ENCODE peak calls at places on chromosomes 16 and 17, in four cellular contexts. L is psoas muscle, E is spleen, K is body of pancreas. S is an unnamed sample.

GRCh38 chr17:9900744-9901143 is 4.3 kb downstream of the RCVRN start:
- DNase-seq in L (no peak), E (no peak), K (no peak), S (no peak)

GRCh38 chr17:2271985-2272702 is 31.4 kb downstream of the SMG6 start:
- DNase-seq in L (no peak), E (no peak), K (no peak), S (no peak)

GRCh38 chr17:77831497-77832179 is 126.9 kb upstream of the TNRC6C start:
- DNase-seq in L (no peak), E (peak; percentile 46), K (no peak), S (no peak)

GRCh38 chr16:361872-362701 is 8.3 kb downstream of the MRPL28 start:
- DNase-seq in L (peak; percentile 70), E (peak; percentile 92), K (peak; percentile 86), S (peak; percentile 70)

GRCh38 chr17:45722161-45722560 is 62.0 kb upstream of the CRHR1 start:
- DNase-seq in L (no peak), E (peak; percentile 24), K (peak; percentile 34), S (no peak)

GRCh38 chr16:85136705-85137322 is 24.5 kb upstream of the CIBAR2 start:
- DNase-seq in L (peak; percentile 67), E (no peak), K (peak; percentile 43), S (no peak)

GRCh38 chr17:66403846-66404597 is 101.6 kb downstream of the PRKCA start:
- DNase-seq in L (no peak), E (no peak), K (no peak), S (no peak)

GRCh38 chr16:85699628-85700027 is 10.9 kb upstream of the GINS2 start:
- DNase-seq in L (no peak), E (no peak), K (peak; percentile 31), S (no peak)

GRCh38 chr17:68260051-68260762 is 12.4 kb downstream of the AMZ2 start:
- DNase-seq in L (no peak), E (no peak), K (no peak), S (no peak)

GRCh38 chr16:85192736-85193493 is 80.6 kb upstream of the CIBAR2 start:
- DNase-seq in L (no peak), E (no peak), K (no peak), S (no peak)

GRCh38 chr17:10083864-10084263 is 114.5 kb downstream of the GAS7 start:
- DNase-seq in L (no peak), E (no peak), K (no peak), S (no peak)

GRCh38 chr17:21368545-21369246 is 7.5 kb upstream of the KCNJ12 start:
- DNase-seq in L (no peak), E (no peak), K (no peak), S (no peak)

GRCh38 chr16:48537909-48538745 is 71.9 kb downstream of the N4BP1 start:
- DNase-seq in L (peak; percentile 67), E (peak; percentile 77), K (no peak), S (no peak)

GRCh38 chr16:59635674-59636073 is 901.6 kb upstream of the GOT2 start:
- DNase-seq in L (no peak), E (no peak), K (no peak), S (no peak)

GRCh38 chr16:1596516-1596915 is 15.4 kb downstream of the IFT140 start:
- DNase-seq in L (no peak), E (no peak), K (no peak), S (no peak)

GRCh38 chr16:54407596-54407995 is 121.0 kb upstream of the IRX3 start:
- DNase-seq in L (no peak), E (no peak), K (no peak), S (no peak)

GRCh38 chr16:88769617-88770458 is 15.2 kb downstream of the PIEZO1 start:
- DNase-seq in L (no peak), E (no peak), K (peak; percentile 71), S (no peak)

GRCh38 chr16:12291989-12292759 is 315.6 kb downstream of the SNX29 start:
- DNase-seq in L (no peak), E (no peak), K (no peak), S (no peak)

GRCh38 chr16:67668495-67669157 is 2.0 kb downstream of the C16orf86 start:
- DNase-seq in L (no peak), E (no peak), K (no peak), S (peak; percentile 26)

GRCh38 chr16:9843424-9844013 is 338.7 kb downstream of the GRIN2A start:
- DNase-seq in L (no peak), E (no peak), K (no peak), S (no peak)

GRCh38 chr17:82149401-82150099 is 51.5 kb upstream of the FASN start:
- DNase-seq in L (no peak), E (no peak), K (no peak), S (no peak)

GRCh38 chr17:4365628-4366311 is 705 bp downstream of the UBE2G1 start:
- DNase-seq in L (peak; percentile 43), E (peak; percentile 92), K (peak; percentile 61), S (no peak)

GRCh38 chr16:31471875-31472558 is at the start of gene TGFB1I1:
- DNase-seq in L (peak; percentile 65), E (peak; percentile 78), K (no peak), S (no peak)

GRCh38 chr17:50668838-50669581 is 34.3 kb downstream of the ABCC3 start:
- DNase-seq in L (no peak), E (no peak), K (no peak), S (no peak)
- H3K27me3 ChIP-seq in L (no peaks in the 10 kb centered on the region), E (no peaks in the 10 kb centered on the region), K (no peaks in the 10 kb centered on the region), S (no peaks in the 10 kb centered on the region)

GRCh38 chr16:19703218-19703617 is 14.8 kb downstream of the KNOP1 start:
- DNase-seq in L (no peak), E (no peak), K (no peak), S (no peak)

GRCh38 chr16:19700319-19700781 is 17.7 kb downstream of the KNOP1 start:
- DNase-seq in L (no peak), E (peak; percentile 28), K (no peak), S (no peak)

GRCh38 chr16:19699472-19699871 is 18.6 kb downstream of the KNOP1 start:
- DNase-seq in L (no peak), E (peak; percentile 35), K (no peak), S (no peak)

GRCh38 chr16:19698480-19699465 is 19.3 kb downstream of the KNOP1 start:
- DNase-seq in L (no peak), E (no peak), K (no peak), S (no peak)

DNA sequence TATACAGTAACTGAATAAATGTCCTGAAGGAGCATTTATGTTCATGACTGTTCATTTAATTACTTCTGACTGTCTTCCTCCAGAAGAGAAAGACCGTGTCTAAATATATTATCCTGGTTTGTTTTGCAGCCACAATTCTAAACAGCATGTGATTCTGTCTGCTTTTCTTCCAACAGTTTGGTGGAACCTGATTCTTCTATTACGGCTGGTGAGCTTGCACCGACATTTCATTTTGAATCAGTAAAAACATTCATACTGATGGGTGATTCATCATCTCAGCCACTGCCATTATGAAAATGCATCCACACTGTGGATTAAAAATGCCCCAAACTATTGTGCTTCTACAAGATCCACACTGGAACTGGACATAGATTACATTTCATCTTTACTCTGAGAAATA is 16.9 kb downstream of the KNOP1 start:
- DNase-seq in L (no peak), E (no peak), K (no peak), S (no peak)
- H3K4me1 ChIP-seq in L (peaks cover 42% of the 10 kb centered on the region), E (peaks cover 30% of the 10 kb centered on the region), K (peaks cover 46% of the 10 kb centered on the region), S (peaks cover 35% of the 10 kb centered on the region)

DNA sequence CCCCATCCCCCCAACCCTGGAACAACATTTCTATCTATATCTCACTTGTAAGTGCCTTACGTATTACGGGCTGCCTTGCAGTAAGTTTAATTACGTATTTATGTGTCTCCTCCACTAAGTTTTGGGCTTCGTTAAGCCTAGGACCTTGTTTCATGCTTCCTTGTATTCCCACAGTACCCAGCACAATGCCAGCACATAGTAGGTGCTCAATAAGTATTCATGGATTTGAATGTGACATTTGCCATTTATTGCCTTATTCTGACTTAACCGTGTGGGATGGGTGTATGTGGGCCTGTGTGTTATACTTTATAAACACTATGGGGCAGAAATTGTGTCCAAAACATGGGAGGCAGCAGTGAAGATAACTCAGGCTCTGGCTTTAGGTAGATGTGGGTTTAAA is 6.0 kb downstream of the COA3 start:
- DNase-seq in L (no peak), E (no peak), K (no peak), S (no peak)
- H3K27me3 ChIP-seq in L (peaks cover 2% of the 10 kb centered on the region), E (peaks cover 6% of the 10 kb centered on the region), K (no peaks in the 10 kb centered on the region), S (no peaks in the 10 kb centered on the region)

GRCh38 chr16:75099075-75099667 is 17.4 kb downstream of the LDHD start:
- DNase-seq in L (no peak), E (no peak), K (no peak), S (no peak)

GRCh38 chr16:75095637-75096036 is 20.9 kb downstream of the LDHD start:
- DNase-seq in L (no peak), E (no peak), K (no peak), S (no peak)

GRCh38 chr16:75096730-75097129 is 19.9 kb downstream of the LDHD start:
- DNase-seq in L (no peak), E (no peak), K (peak; percentile 82), S (no peak)

GRCh38 chr16:75097941-75098897 is 18.4 kb downstream of the LDHD start:
- DNase-seq in L (no peak), E (no peak), K (no peak), S (peak; percentile 40)

GRCh38 chr16:75097191-75097761 is 19.3 kb downstream of the LDHD start:
- DNase-seq in L (no peak), E (no peak), K (no peak), S (no peak)
- H3K4me1 ChIP-seq in L (peaks cover 46% of the 10 kb centered on the region), E (peaks cover 32% of the 10 kb centered on the region), K (peaks cover 50% of the 10 kb centered on the region), S (peaks cover 29% of the 10 kb centered on the region)

GRCh38 chr17:48499743-48500434 is 30.9 kb downstream of the HOXB1 start:
- DNase-seq in L (no peak), E (no peak), K (no peak), S (no peak)
- H3K27me3 ChIP-seq in L (peaks cover 8% of the 10 kb centered on the region), E (peaks cover 4% of the 10 kb centered on the region), K (no peaks in the 10 kb centered on the region), S (no peaks in the 10 kb centered on the region)

GRCh38 chr16:57480754-57481230 is 5.5 kb downstream of the DOK4 start:
- DNase-seq in L (no peak), E (peak; percentile 48), K (no peak), S (no peak)
- H3K4me1 ChIP-seq in L (peaks cover 9% of the 10 kb centered on the region), E (peaks cover 68% of the 10 kb centered on the region), K (peaks cover 84% of the 10 kb centered on the region), S (peaks cover 19% of the 10 kb centered on the region)

GRCh38 chr17:43562679-43563146 is 16.6 kb upstream of the ETV4 start:
- DNase-seq in L (no peak), E (no peak), K (no peak), S (no peak)
- H3K27me3 ChIP-seq in L (no peaks in the 10 kb centered on the region), E (peaks cover 32% of the 10 kb centered on the region), K (no peaks in the 10 kb centered on the region), S (peaks cover 6% of the 10 kb centered on the region)